ENCODE peak calls at places on chromosomes 13 and 19, in five cellular contexts. G is SK-N-SH, P is Panc1, N is GM12878, S is K562. U is an unnamed sample.

GRCh38 chr19:1171755-1172352 is 2.2 kb downstream of the SBNO2 start:
- DNase-seq in G (no peak), P (no peak), N (no peak), S (no peak), U (no peak)

GRCh38 chr19:28140201-28140600 is 1072.8 kb downstream of the UQCRFS1 start:
- DNase-seq in G (no peak), P (no peak), N (no peak), S (no peak), U (no peak)

GRCh38 chr19:17109962-17110598 is 34.5 kb downstream of the MYO9B start:
- DNase-seq in G (no peak), P (no peak), N (peak; percentile 72), S (no peak), U (no peak)

GRCh38 chr13:27117158-27117557 is 54.5 kb downstream of the USP12 start:
- DNase-seq in G (no peak), P (no peak), N (no peak), S (no peak), U (no peak)

GRCh38 chr13:46531953-46532352 is 21.0 kb upstream of the LRCH1 start:
- DNase-seq in G (no peak), P (no peak), N (no peak), S (peak; percentile 7), U (no peak)

GRCh38 chr19:6354098-6354674 is 7.1 kb upstream of the CLPP start:
- DNase-seq in G (no peak), P (no peak), N (no peak), S (no peak), U (no peak)

GRCh38 chr13:22311734-22312404 is 641.0 kb downstream of the FGF9 start:
- DNase-seq in G (no peak), P (no peak), N (no peak), S (no peak), U (no peak)

GRCh38 chr19:49103331-49104085 is 10.7 kb upstream of the LIN7B start:
- DNase-seq in G (no peak), P (no peak), N (no peak), S (no peak), U (no peak)

GRCh38 chr19:5850743-5851293 is 431 bp downstream of the FUT3 start:
- DNase-seq in G (peak; percentile 9), P (no peak), N (no peak), S (peak; percentile 6), U (no peak)

GRCh38 chr19:33666196-33666595 is 44.4 kb downstream of the CHST8 start:
- DNase-seq in G (no peak), P (no peak), N (no peak), S (no peak), U (no peak)

GRCh38 chr19:29873024-29873800 is 61.4 kb downstream of the CCNE1 start:
- DNase-seq in G (peak; percentile 96), P (no peak), N (no peak), S (peak; percentile 72), U (no peak)

GRCh38 chr13:27106144-27106543 is 65.5 kb downstream of the USP12 start:
- DNase-seq in G (no peak), P (no peak), N (no peak), S (no peak), U (no peak)

GRCh38 chr19:46722004-46722380 is 5.1 kb upstream of the PRKD2 start:
- DNase-seq in G (no peak), P (no peak), N (no peak), S (no peak), U (no peak)

GRCh38 chr13:86892330-86892729 is 778.8 kb upstream of the SLITRK5 start:
- DNase-seq in G (no peak), P (no peak), N (no peak), S (no peak), U (no peak)

GRCh38 chr19:50628551-50628950 is 11.1 kb downstream of the SYT3 start:
- DNase-seq in G (no peak), P (no peak), N (no peak), S (no peak), U (no peak)

GRCh38 chr19:14648506-14648905 is 26.1 kb downstream of the ADGRE3 start:
- DNase-seq in G (no peak), P (no peak), N (no peak), S (no peak), U (no peak)

GRCh38 chr19:6736169-6736916 is 1.0 kb downstream of the GPR108 start:
- DNase-seq in G (peak; percentile 83), P (no peak), N (peak; percentile 67), S (peak; percentile 70), U (peak; percentile 81)

GRCh38 chr13:104779311-104779710 is 1713.1 kb upstream of the SLC10A2 start:
- DNase-seq in G (no peak), P (no peak), N (no peak), S (no peak), U (no peak)

GRCh38 chr13:33262069-33262487 is 23.5 kb downstream of the STARD13 start:
- DNase-seq in G (no peak), P (no peak), N (no peak), S (no peak), U (peak; percentile 66)

DNA sequence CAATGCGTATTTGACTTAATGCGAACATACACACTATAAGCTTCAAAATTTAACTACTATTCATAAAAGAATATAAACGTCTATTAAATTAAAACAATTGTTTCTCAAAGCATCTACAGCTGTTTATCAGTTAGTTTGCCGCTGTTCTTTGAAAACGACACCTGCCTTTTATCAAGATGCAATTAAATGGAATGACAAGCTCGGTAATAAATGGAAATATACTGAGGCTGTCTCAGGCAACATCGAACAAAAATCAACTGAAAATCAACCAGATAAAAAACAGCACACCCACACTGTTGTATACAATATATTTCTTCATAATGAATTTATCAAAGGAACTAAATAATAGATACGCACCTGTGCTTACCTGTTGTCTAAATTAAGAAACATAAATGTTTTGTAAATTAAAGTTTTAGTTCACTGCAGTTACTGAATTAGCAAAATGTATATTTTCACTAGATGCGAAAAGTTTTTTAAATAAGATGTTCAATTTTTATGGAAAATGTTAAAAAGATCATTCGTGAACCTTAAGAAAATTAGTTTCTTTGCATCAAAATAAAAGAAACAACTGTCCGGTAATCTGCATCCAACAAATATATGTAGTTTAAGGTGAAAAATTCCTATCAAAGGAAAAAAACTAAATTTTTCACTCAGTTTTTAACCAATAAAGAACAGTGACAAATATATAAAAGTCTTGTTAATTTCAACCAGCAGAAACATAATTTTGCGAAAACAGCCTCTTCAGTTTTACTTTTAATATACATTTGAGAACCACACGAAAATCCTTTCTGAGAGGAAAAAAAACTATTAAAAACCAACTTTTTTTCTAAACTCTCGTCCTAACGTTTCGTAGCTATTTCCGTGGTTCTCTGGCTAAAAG is 64.3 kb downstream of the KCNRG start:
- DNase-seq in G (no peak), P (no peak), N (no peak), S (no peak), U (no peak)
- H3K4me1 ChIP-seq in G (peaks cover 14% of the 10 kb centered on the region), P (peaks cover 26% of the 10 kb centered on the region), N (peaks cover 4% of the 10 kb centered on the region), S (no peaks in the 10 kb centered on the region), U (peaks cover 34% of the 10 kb centered on the region)

DNA sequence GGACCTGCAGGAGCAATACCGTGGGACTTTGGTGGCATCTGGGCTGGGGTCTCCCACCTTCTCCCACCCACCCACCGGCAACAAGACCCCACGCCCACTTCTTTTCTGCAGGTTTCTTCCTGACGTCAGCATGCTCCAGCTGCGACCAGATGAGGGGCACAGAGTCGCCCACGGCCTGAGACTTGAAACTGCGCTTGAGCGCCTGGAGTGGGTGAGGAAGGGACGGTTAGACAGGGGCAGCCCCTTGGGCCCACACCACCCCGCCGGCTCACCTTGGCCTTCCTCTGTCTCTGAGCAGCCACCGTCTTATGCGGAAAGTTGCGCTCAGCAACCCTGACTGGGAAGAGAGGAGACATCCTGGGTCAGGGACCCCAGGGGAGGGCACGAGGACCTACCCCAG is 2.2 kb downstream of the GARIN5B start:
- DNase-seq in G (no peak), P (no peak), N (no peak), S (no peak), U (no peak)
- H3K27ac ChIP-seq in G (no peak overlapping the region), P (no peak overlapping the region), N (no peak overlapping the region), S (no peak overlapping the region), U (no peak overlapping the region)

DNA sequence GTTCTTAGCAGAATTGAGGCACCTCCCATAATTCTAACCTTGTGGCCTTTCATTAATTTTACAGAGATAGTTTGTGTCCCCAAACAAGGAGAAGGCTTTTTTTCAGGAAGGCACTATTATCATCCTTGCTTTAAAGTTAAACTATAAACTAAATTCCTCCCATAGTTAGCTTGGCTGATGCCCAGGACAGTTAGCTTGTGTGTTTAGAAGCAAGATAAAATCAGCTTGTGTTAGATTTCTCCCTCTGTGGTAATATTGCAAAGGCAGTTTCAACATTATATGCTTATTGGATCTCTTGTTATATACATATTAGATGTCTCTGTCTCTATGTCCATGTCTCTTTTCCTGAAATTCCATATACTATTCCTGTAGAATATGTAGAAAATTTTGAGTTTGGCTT is 342.7 kb downstream of the TBC1D4 start:
- DNase-seq in G (no peak), P (no peak), N (no peak), S (no peak), U (no peak)
- TF ChIP-seq SIN3A in G (no peak), P (no peak), N (no peak), S (no peak), U (no peak)

DNA sequence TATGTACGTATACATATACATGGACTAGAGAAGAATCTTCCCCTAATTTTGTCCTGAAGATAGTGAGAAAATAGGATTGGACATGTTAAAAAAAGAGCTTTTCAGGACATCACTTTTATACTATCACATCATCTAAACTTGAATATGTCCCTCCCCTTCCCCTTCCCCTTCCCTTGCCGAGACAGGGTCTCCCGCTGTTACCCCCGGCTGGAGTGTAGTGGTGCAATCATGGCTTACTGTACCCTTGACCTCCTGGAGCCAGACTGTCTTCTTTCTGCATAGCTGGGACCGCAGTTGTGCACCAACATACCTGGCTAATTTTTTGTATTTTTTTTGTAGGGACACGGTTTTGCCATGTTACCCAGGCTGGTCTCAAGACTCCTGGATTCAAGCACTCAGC is 6.6 kb downstream of the HNRNPM start:
- DNase-seq in G (no peak), P (no peak), N (no peak), S (no peak), U (no peak)
- H3K4me1 ChIP-seq in G (peaks cover 11% of the 10 kb centered on the region), P (peaks cover 61% of the 10 kb centered on the region), N (peaks cover 16% of the 10 kb centered on the region), S (peaks cover 26% of the 10 kb centered on the region), U (peaks cover 48% of the 10 kb centered on the region)

U was measured in HCT116.